ENCODE peak calls at places on chromosomes 6 and 20, in four cellular contexts. B is GM12878, O is SK-N-SH, C is K562. I is an unnamed sample.

GRCh38 chr6:56772737-56773184 is 130.1 kb upstream of the DST start:
- DNase-seq in C (no peak), B (no peak), O (no peak), I (no peak)

GRCh38 chr20:25299801-25300200 is 51.9 kb downstream of the PYGB start:
- DNase-seq in C (no peak), B (no peak), O (no peak), I (no peak)

GRCh38 chr20:58839474-58839874 is 11.2 kb downstream of the GNAS-AS1 start:
- DNase-seq in C (peak; percentile 61), O (peak; percentile 85), B (no peak), I (peak; percentile 34)

GRCh38 chr20:54475334-54476287 is at the start of gene DOK5:
- DNase-seq in O (peak; percentile 24), B (no peak), C (no peak), I (no peak)

GRCh38 chr6:149275621-149276020 is 41.9 kb upstream of the TAB2 start:
- DNase-seq in B (no peak), C (no peak), O (no peak), I (no peak)

GRCh38 chr6:47134476-47135189 is 92.5 kb upstream of the ADGRF1 start:
- DNase-seq in C (peak; percentile 80), B (no peak), O (no peak), I (peak; percentile 91)

GRCh38 chr6:83633149-83633548 is 75.8 kb downstream of the SNAP91 start:
- DNase-seq in C (no peak), B (peak; percentile 15), O (no peak), I (no peak)

GRCh38 chr6:6806793-6807518 is 218.4 kb downstream of the LY86 start:
- DNase-seq in B (no peak), C (peak; percentile 73), O (no peak), I (no peak)

GRCh38 chr20:5078399-5078958 is 41.3 kb downstream of the PCNA start:
- DNase-seq in B (peak; percentile 98), O (no peak), C (peak; percentile 42), I (peak; percentile 60)

GRCh38 chr6:146915671-146916127 is 288.5 kb upstream of the STXBP5 start:
- DNase-seq in C (no peak), B (no peak), O (no peak), I (no peak)

GRCh38 chr6:56247654-56248122 is 308 bp upstream of the COL21A1 start:
- DNase-seq in C (no peak), B (no peak), O (no peak), I (no peak)

GRCh38 chr20:34988176-34988540 is 32.5 kb downstream of the MYH7B start:
- DNase-seq in O (no peak), B (no peak), C (no peak), I (no peak)

DNA sequence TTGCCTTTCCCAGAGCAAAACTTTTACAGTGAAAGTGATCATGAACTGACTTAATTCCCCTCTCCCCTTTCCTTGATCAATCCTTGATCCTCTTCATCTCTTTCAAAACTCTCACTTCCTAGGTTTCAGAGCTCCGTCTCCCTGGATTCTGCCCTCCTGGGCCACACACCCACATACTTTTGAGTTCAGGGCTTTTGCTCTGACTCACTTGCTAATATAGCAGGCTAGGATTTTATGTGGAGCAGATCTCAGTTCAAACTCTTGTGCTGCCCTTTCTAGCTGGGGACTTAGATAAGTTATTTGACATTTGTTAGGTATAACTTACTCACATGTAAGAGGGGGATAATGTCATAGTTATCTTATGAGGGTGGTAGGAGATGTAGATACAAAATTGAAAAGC is 109.1 kb upstream of the MLIP start:
- DNase-seq in C (no peak), B (no peak), O (no peak), I (no peak)
- TF ChIP-seq YY1 in C (no peak), B (no peak), O (no peak), I (no peak)

GRCh38 chr6:15293674-15294073 is 47.8 kb downstream of the JARID2 start:
- DNase-seq in B (no peak), C (no peak), O (no peak), I (no peak)
- TF ChIP-seq TAF1 in B (no peak), C (no peak), O (no peak), I (no peak)

DNA sequence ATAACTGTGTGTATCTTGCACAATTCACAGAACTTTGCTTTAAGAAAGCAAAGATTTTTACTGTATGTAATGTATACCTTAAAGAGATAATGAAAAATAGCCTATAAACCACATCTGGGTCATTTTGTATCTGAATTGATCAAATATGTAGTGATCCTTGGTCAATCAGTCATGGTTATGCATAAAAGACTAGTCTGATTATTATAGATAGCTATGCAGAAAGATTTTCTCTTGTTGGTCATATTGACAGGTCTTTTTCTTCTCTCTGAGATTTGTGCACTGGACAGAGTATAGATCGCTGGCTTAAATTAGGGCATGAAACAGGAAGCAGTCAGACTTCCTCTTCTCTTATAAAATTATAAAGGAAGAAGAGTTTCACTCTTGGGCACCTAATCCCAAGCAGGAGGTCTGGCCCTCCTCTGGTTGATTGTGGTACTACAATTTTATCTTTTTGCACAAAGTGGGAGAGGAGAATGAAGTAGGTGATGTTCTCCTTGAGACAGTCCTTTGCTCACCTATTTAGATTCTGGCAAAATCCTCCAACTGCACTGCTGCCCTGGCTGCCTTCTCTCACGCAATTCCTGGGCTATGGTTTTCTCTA is 380.9 kb upstream of the RGS17 start:
- DNase-seq in C (peak; percentile 19), O (peak; percentile 9), B (no peak), I (peak; percentile 29)
- TF ChIP-seq YY1 in C (no peak), O (no peak), B (no peak), I (no peak)

DNA sequence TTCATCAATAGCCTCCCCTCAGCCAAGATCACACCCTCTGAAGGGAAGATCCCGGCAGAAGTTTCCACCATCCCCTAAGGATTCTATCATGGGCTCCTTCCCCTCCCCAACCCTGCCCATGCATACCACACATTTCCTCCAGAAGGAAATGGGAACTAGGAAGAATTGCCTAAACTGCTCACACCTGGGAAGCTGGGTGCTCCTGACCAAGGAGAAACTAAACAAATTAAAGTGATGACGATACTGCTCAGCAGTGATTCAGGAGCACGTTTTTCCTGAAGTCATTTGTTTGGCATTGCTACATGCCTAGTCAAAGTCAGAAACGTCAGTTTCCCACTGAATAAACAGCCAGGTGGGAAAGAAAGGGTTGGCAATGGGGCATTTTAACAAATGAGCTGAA is 136.1 kb upstream of the CDYL start:
- DNase-seq in C (no peak), O (no peak), B (no peak), I (no peak)
- TF ChIP-seq TAF1 in C (no peak), O (no peak), B (no peak), I (no peak)

GRCh38 chr20:32681175-32682084 is 7.7 kb upstream of the C20orf203 start:
- DNase-seq in B (no peak), O (peak; percentile 54), C (peak; percentile 91), I (no peak)
- TF ChIP-seq YY1 in B (no peak), O (no peak), C (no peak), I (no peak)